ENCODE peak calls at places on chromosomes 12 and 14, in four cellular contexts. R is tibial artery, U is breast epithelium, F is colonic mucosa. D is an unnamed sample. For H3K36me3, the result is how much of the 10 kb centered on the place peaks cover.

GRCh38 chr14:99234982-99235491 is 37.0 kb downstream of the BCL11B start:
- DNase-seq in R (no peak), U (no peak), F (no peak), D (no peak)

GRCh38 chr12:71594214-71594948 is 69.3 kb downstream of the ZFC3H1 start:
- DNase-seq in R (no peak), U (no peak), F (no peak), D (no peak)

GRCh38 chr14:61343471-61343870 is 22.1 kb downstream of the PRKCH start:
- DNase-seq in R (no peak), U (no peak), F (no peak), D (no peak)

GRCh38 chr12:51923506-51924365 is 16.4 kb downstream of the ACVRL1 start:
- DNase-seq in R (peak), U (peak), F (peak), D (peak)

GRCh38 chr14:95463173-95463901 is 53.1 kb downstream of the SYNE3 start:
- DNase-seq in R (no peak), U (no peak), F (peak), D (no peak)

GRCh38 chr12:2138294-2138693 is 85.5 kb downstream of the CACNA1C start:
- DNase-seq in R (no peak), U (no peak), F (no peak), D (no peak)

GRCh38 chr12:120331390-120331789 is 3.8 kb upstream of the PLA2G1B start:
- DNase-seq in R (no peak), U (no peak), F (no peak), D (no peak)

GRCh38 chr14:46782281-46782680 is 130.7 kb upstream of the RPL10L start:
- DNase-seq in R (no peak), U (no peak), F (no peak), D (no peak)

GRCh38 chr12:97595423-97595822 is 132.8 kb downstream of the RMST start:
- DNase-seq in R (no peak), U (no peak), F (no peak), D (no peak)

GRCh38 chr12:111156304-111156703 is 212.6 kb downstream of the PHETA1 start:
- DNase-seq in R (no peak), U (no peak), F (no peak), D (no peak)

GRCh38 chr12:97650242-97650641 is 187.6 kb downstream of the RMST start:
- DNase-seq in R (no peak), U (no peak), F (no peak), D (no peak)

GRCh38 chr12:96271469-96272199 is 77.5 kb downstream of the ELK3 start:
- DNase-seq in R (no peak), U (no peak), F (no peak), D (no peak)

GRCh38 chr12:14884458-14884878 is 1.2 kb downstream of the MGP start:
- DNase-seq in R (peak), U (peak), F (peak), D (peak)

GRCh38 chr14:69154779-69155178 is 1.9 kb upstream of the DCAF5 start:
- DNase-seq in R (no peak), U (no peak), F (no peak), D (no peak)

GRCh38 chr14:69046468-69046867 is 67.4 kb upstream of the ACTN1 start:
- DNase-seq in R (peak), U (no peak), F (no peak), D (peak)

GRCh38 chr14:50829472-50830043 is 1.4 kb downstream of the NIN start:
- DNase-seq in R (no peak), U (no peak), F (no peak), D (no peak)

GRCh38 chr14:24162083-24162482 is 1.0 kb downstream of the IRF9 start:
- DNase-seq in R (no peak), U (no peak), F (no peak), D (no peak)
- H3K27ac ChIP-seq in R (peak), U (peak), F (peak), D (peak)

DNA sequence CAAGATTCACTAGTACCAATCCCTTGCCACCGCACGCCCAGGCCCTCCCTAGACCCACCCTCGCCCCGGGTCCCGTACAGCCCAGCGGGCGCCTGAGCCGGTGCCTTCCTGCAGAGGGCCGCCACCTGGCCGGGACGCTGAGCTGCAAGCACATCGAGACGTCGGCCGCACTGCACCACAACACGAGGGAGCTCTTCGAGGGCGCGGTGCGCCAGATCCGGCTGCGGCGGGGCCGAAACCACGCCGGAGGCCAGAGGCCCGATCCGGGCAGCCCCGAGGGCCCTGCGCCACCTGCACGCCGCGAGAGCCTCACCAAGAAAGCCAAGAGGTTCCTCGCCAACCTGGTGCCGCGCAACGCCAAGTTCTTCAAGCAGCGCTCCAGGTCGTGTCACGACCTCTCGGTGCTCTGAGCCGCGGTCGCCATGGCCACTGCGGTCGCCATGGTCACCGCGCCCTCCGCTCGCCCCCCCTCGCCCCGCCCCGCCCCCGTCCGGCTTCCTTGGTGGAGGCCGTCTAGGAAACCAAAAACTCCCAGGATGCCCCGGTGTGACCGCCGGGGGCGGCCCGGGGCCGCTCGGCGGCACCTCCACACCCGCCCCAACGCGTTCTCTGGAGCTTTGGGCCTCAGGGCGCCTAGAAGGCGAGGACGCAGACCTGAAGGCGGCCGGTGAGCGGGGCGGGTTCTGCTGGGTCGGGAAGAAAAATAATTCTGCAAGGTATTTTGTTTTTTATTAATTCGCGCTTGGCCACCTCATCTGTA is 3.7 kb downstream of the REM2 start:
- DNase-seq in R (peak), U (peak), F (peak), D (peak)
- TF ChIP-seq CTCF in R (no peak), U (peak), F (no peak), D (no peak)

GRCh38 chr14:29798776-29799175 is 128.9 kb downstream of the PRKD1 start:
- DNase-seq in R (no peak), U (no peak), F (no peak), D (no peak)
- H3K36me3 ChIP-seq in R (under half), U (under half), F (under half), D (under half)

GRCh38 chr12:124952801-124953200 is 36.1 kb downstream of the DHX37 start:
- DNase-seq in R (no peak), U (no peak), F (no peak), D (no peak)
- H3K27ac ChIP-seq in R (no peak), U (no peak), F (no peak), D (no peak)

GRCh38 chr14:93160353-93160801 is 24.3 kb downstream of the MOAP1 start:
- DNase-seq in R (no peak), U (no peak), F (no peak), D (no peak)
- TF ChIP-seq CTCF in R (no peak), U (no peak), F (no peak), D (no peak)

GRCh38 chr12:49050507-49051372 is 9.9 kb downstream of the KMT2D start:
- DNase-seq in R (no peak), U (no peak), F (no peak), D (peak)
- H3K36me3 ChIP-seq in R (half or more), U (under half), F (under half), D (under half)

DNA sequence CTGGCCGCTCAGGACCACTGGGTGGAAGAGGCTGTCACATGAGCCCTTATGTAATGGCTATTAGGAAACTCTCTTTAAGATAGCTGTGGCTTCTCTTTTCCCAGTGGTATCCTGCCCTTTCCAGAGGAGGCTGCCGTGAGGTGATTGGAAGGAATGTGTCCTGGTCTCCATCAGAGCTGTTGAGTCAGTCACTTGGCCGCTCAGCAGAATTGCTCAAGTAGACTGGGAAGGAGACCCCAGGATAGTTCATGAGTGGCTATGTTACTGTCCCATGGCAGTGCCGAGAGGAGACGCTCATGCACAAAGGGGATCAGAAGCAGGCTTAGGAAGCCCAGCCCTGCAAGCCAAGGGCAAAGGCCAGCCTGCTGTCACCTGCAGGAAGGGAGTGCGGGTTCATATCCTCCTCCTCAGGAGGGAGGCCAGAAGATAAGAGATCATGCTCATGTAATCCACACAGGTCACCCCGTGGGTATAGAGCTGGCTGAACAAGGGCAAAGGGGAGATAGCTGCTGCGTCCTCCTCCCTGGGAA is 136.9 kb upstream of the MAX start:
- DNase-seq in R (peak), U (no peak), F (peak), D (no peak)
- H3K27ac ChIP-seq in R (no peak), U (no peak), F (peak), D (no peak)

D was measured in uterus.